ENCODE peak calls at places on chromosomes 1 and 21, in eight cellular contexts. H, T, E, N, U, Z, D and V are unnamed samples.

GRCh38 chr1:6125366-6125765 is 54.8 kb downstream of the CHD5 start:
- DNase-seq in H (peak; percentile 10), T (no peak), E (no peak), N (no peak), U (no peak), Z (no peak), D (no peak), V (no peak)

GRCh38 chr1:56345826-56346225 is 233.5 kb downstream of the PLPP3 start:
- DNase-seq in H (no peak), T (no peak), E (no peak), N (no peak), U (no peak), Z (no peak), D (no peak), V (no peak)

GRCh38 chr1:29551123-29551522 is 314.8 kb downstream of the PTPRU start:
- DNase-seq in H (no peak), T (no peak), E (no peak), N (no peak), U (no peak), Z (no peak), D (no peak), V (no peak)

GRCh38 chr1:228944991-228945390 is 209.7 kb downstream of the RHOU start:
- DNase-seq in H (no peak), T (no peak), E (no peak), N (no peak), U (no peak), Z (peak; percentile 30), D (no peak), V (no peak)

GRCh38 chr1:241061062-241061461 is 295.9 kb downstream of the RGS7 start:
- DNase-seq in H (no peak), T (no peak), E (no peak), N (no peak), U (no peak), Z (no peak), D (no peak), V (no peak)

GRCh38 chr1:28144203-28145135 is 32.0 kb downstream of the PTAFR start:
- DNase-seq in H (no peak), T (peak; percentile 98), E (no peak), N (no peak), U (no peak), Z (peak; percentile 74), D (no peak), V (peak; percentile 74)

GRCh38 chr1:39902121-39902807 is 547 bp upstream of the MYCL start:
- DNase-seq in H (peak; percentile 52), T (no peak), E (peak; percentile 79), N (peak; percentile 88), U (peak; percentile 63), Z (peak; percentile 60), D (peak; percentile 52), V (no peak)

GRCh38 chr1:9717193-9718005 is 65.9 kb downstream of the PIK3CD start:
- DNase-seq in H (no peak), T (no peak), E (peak; percentile 13), N (peak; percentile 88), U (peak; percentile 41), Z (no peak), D (peak; percentile 91), V (no peak)

GRCh38 chr1:228270032-228270431 is 62.2 kb downstream of the OBSCN start:
- DNase-seq in H (no peak), T (no peak), E (no peak), N (no peak), U (no peak), Z (peak; percentile 75), D (no peak), V (no peak)

GRCh38 chr1:167516404-167517388 is 1.6 kb downstream of the CD247 start:
- DNase-seq in H (no peak), T (no peak), E (no peak), N (no peak), U (no peak), Z (no peak), D (peak; percentile 45), V (no peak)

GRCh38 chr1:219120625-219121544 is 52.8 kb upstream of the LYPLAL1 start:
- DNase-seq in H (peak; percentile 27), T (no peak), E (no peak), N (no peak), U (no peak), Z (peak; percentile 93), D (no peak), V (no peak)

GRCh38 chr1:3036646-3037280 is 15.5 kb downstream of the ACTRT2 start:
- DNase-seq in H (no peak), T (no peak), E (no peak), N (no peak), U (no peak), Z (no peak), D (no peak), V (no peak)

GRCh38 chr1:18879221-18879790 is 19.8 kb upstream of the TAS1R2 start:
- DNase-seq in H (no peak), T (no peak), E (no peak), N (no peak), U (no peak), Z (no peak), D (no peak), V (no peak)

GRCh38 chr1:6148497-6149241 is 31.5 kb downstream of the CHD5 start:
- DNase-seq in H (peak; percentile 47), T (peak; percentile 35), E (peak; percentile 85), N (no peak), U (peak; percentile 35), Z (peak; percentile 49), D (peak; percentile 33), V (no peak)

GRCh38 chr1:91501527-91501859 is 842 bp downstream of the CDC7 start:
- DNase-seq in H (no peak), T (peak; percentile 1), E (no peak), N (peak; percentile 41), U (no peak), Z (peak; percentile 73), D (no peak), V (no peak)

GRCh38 chr1:57424231-57425027 is 569 bp upstream of the DAB1 start:
- DNase-seq in H (peak; percentile 20), T (no peak), E (peak; percentile 86), N (no peak), U (peak; percentile 29), Z (peak; percentile 51), D (no peak), V (no peak)

GRCh38 chr1:98110674-98111073 is 189.8 kb upstream of the DPYD start:
- DNase-seq in H (no peak), T (no peak), E (no peak), N (no peak), U (no peak), Z (peak; percentile 52), D (no peak), V (no peak)

GRCh38 chr1:202288177-202288576 is 53.6 kb downstream of the UBE2T start:
- DNase-seq in H (no peak), T (no peak), E (no peak), N (no peak), U (no peak), Z (no peak), D (no peak), V (no peak)

GRCh38 chr1:64952055-64952699 is 14.2 kb downstream of the JAK1 start:
- DNase-seq in H (no peak), T (no peak), E (no peak), N (no peak), U (no peak), Z (no peak), D (no peak), V (no peak)

GRCh38 chr1:26387447-26387846 is 14.9 kb upstream of the ZNF683 start:
- DNase-seq in H (no peak), T (no peak), E (no peak), N (no peak), U (no peak), Z (peak; percentile 33), D (no peak), V (no peak)

GRCh38 chr1:208029381-208030319 is 118.7 kb upstream of the CD34 start:
- DNase-seq in H (peak; percentile 46), T (no peak), E (no peak), N (no peak), U (no peak), Z (peak; percentile 87), D (no peak), V (no peak)
- H3K27ac ChIP-seq in H (peak overlapping the region; percentile 82), T (no peak overlapping the region), E (no peak overlapping the region), N (no peak overlapping the region), U (peak overlapping the region; percentile 80), Z (peak overlapping the region; percentile 79), D (no peak overlapping the region), V (no peak overlapping the region)

DNA sequence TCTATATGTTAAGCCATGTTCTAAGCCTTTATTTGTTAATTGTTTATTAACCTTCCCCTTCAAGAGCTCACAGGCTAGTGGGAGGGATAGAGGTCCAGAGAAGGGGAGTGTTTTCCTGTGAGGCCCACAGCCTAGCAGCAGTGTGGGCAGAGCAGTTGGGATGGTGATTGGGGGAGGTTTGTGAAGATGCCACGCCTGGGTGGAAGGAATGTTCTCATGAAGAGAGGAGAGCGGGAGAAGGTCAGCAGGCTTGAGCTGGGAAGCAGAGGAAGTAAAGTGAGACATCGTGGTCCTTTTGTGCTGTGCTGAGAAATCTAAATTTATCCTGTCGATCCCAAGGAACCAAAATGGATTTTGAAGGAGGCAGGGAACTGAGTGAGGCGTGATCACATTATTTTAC is 42.6 kb downstream of the TRAPPC10 start:
- DNase-seq in H (no peak), T (no peak), E (no peak), N (no peak), U (no peak), Z (peak; percentile 42), D (no peak), V (no peak)
- H3K27ac ChIP-seq in H (no peak overlapping the region), T (no peak overlapping the region), E (no peak overlapping the region), N (no peak overlapping the region), U (peak overlapping the region; percentile 2), Z (peak overlapping the region; percentile 3), D (no peak overlapping the region), V (no peak overlapping the region)

DNA sequence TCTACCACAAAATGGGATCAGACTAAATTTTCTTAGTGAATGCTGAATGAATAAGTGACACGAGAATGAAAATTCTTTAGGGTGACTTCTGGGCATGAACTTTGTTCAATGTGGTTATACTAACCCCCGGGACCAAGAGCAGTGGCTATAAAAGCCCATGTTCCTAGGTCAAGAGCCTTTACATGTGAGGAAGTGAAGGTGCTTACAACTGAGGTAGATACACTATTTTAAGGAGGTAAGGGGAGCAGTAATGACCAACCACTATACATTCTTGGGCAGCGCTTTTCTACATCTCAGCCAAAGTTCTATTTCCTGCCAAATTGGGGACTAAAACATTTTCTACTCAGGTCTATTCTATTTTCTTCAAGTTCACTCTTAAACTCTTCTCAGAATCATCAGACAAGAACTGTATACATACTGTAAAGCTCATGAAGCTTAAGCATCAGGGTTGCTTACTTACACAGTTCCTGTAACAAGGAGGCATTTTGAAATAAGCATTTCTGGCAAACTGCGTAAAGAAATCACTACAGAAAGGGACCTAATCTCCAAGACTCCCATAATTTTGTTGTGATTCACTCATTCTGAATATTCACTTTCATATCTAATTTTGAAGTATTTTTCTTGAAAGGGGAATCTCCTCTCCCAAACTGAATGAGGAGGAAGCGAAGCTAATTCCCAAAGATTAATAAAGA is 8.5 kb upstream of the ARHGAP29 start:
- DNase-seq in H (no peak), T (no peak), E (no peak), N (no peak), U (no peak), Z (peak; percentile 51), D (no peak), V (no peak)
- H3K27ac ChIP-seq in H (peak overlapping the region; percentile 81), T (peak overlapping the region; percentile 43), E (no peak overlapping the region), N (no peak overlapping the region), U (peak overlapping the region; percentile 94), Z (peak overlapping the region; percentile 63), D (no peak overlapping the region), V (peak overlapping the region; percentile 86)

DNA sequence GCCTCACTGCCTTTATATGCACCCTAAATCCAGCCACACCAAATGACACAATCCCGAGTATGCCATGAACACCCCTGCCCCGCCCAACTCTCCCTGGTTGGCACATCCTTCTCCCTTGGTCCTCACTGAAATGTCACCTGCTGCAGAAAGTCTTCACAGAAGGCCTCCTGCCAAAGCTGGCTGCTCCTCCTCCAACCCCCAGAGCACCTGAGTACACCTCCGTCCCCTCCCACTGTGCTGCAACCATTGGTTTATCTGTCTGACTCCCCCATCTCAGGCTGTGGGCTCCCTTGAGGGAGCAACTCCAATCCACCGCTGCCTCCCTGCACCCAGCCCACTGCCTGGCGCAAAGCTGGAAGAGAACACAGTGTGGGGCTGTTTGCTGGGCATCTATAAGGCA is 16.3 kb downstream of the STK40 start:
- DNase-seq in H (no peak), T (no peak), E (no peak), N (no peak), U (no peak), Z (no peak), D (no peak), V (no peak)
- H3K27ac ChIP-seq in H (no peak overlapping the region), T (no peak overlapping the region), E (no peak overlapping the region), N (no peak overlapping the region), U (peak overlapping the region; percentile 17), Z (no peak overlapping the region), D (peak overlapping the region; percentile 8), V (no peak overlapping the region)